ENCODE peak calls at places on chromosomes 16 and 17, in seven cellular contexts. F is fibroblast of lung, E is psoas muscle, W is left ventricle myocardium inferior, T is BE2C, S is thoracic aorta, O is sigmoid colon. G is an unnamed sample.

GRCh38 chr16:87045462-87046216 is 271.6 kb downstream of the C16orf95 start:
- DNase-seq in F (no peak), E (no peak), W (no peak), T (no peak), S (no peak), O (peak; percentile 44), G (no peak)

GRCh38 chr17:50967795-50968194 is 101.6 kb upstream of the TOB1 start:
- DNase-seq in F (peak; percentile 47), E (no peak), W (no peak), T (no peak), S (no peak), O (no peak), G (no peak)

GRCh38 chr16:22194707-22195444 is 11.2 kb upstream of the EEF2K start:
- DNase-seq in F (no peak), E (no peak), W (no peak), T (no peak), S (no peak), O (no peak), G (no peak)

GRCh38 chr16:5490499-5490898 is 392.9 kb upstream of the EEF2KMT start:
- DNase-seq in F (peak; percentile 17), E (no peak), W (no peak), T (peak; percentile 80), S (no peak), O (no peak), G (peak; percentile 29)

GRCh38 chr17:1736348-1737281 is 6.1 kb upstream of the SERPINF2 start:
- DNase-seq in F (peak; percentile 59), E (peak; percentile 84), W (peak; percentile 71), T (peak; percentile 42), S (no peak), O (peak; percentile 83), G (peak; percentile 86)

GRCh38 chr17:44587339-44587738 is 30.1 kb downstream of the FZD2 start:
- DNase-seq in F (peak; percentile 99), E (no peak), W (peak; percentile 39), T (peak; percentile 58), S (peak; percentile 58), O (no peak), G (peak; percentile 83)

GRCh38 chr17:68468334-68468733 is 11.0 kb upstream of the WIPI1 start:
- DNase-seq in F (peak; percentile 48), E (no peak), W (no peak), T (no peak), S (no peak), O (no peak), G (no peak)

GRCh38 chr16:75483222-75483621 is 12.0 kb downstream of the CHST6 start:
- DNase-seq in F (peak; percentile 71), E (no peak), W (no peak), T (no peak), S (no peak), O (no peak), G (no peak)

GRCh38 chr16:78675312-78675711 is 575.9 kb downstream of the WWOX start:
- DNase-seq in F (peak; percentile 21), E (no peak), W (no peak), T (no peak), S (no peak), O (no peak), G (no peak)

GRCh38 chr17:3639981-3640596 is 3.5 kb downstream of the CTNS start:
- DNase-seq in F (peak; percentile 72), E (peak; percentile 56), W (no peak), T (no peak), S (no peak), O (no peak), G (peak; percentile 50)

GRCh38 chr17:57862990-57863667 is 13.3 kb upstream of the MRPS23 start:
- DNase-seq in F (peak; percentile 27), E (no peak), W (no peak), T (no peak), S (no peak), O (peak; percentile 67), G (no peak)

GRCh38 chr16:38941-39892 is 14.2 kb downstream of the POLR3K start:
- DNase-seq in F (no peak), E (no peak), W (no peak), T (no peak), S (no peak), O (no peak), G (no peak)

GRCh38 chr17:42573095-42573494 is 4.4 kb downstream of the PSMC3IP start:
- DNase-seq in F (no peak), E (no peak), W (no peak), T (no peak), S (no peak), O (no peak), G (no peak)

GRCh38 chr17:42979511-42980273 is at the start of gene PTGES3L:
- DNase-seq in F (peak; percentile 63), E (peak; percentile 91), W (peak; percentile 59), T (peak; percentile 89), S (peak; percentile 22), O (peak; percentile 82), G (peak; percentile 55)

GRCh38 chr17:47188266-47188665 is 829 bp downstream of the CDC27 start:
- DNase-seq in F (peak; percentile 68), E (no peak), W (no peak), T (no peak), S (no peak), O (no peak), G (no peak)

GRCh38 chr16:70162041-70162451 is 11.5 kb upstream of the CLEC18C start:
- DNase-seq in F (peak; percentile 77), E (no peak), W (no peak), T (no peak), S (no peak), O (no peak), G (no peak)

GRCh38 chr17:7016886-7017826 is 4.7 kb downstream of the RNASEK start:
- DNase-seq in F (no peak), E (no peak), W (no peak), T (no peak), S (no peak), O (no peak), G (peak; percentile 44)

GRCh38 chr17:7018331-7018964 is 4.4 kb upstream of the BCL6B start:
- DNase-seq in F (no peak), E (peak; percentile 87), W (no peak), T (no peak), S (no peak), O (peak; percentile 91), G (peak; percentile 77)

GRCh38 chr17:7016406-7016805 is 4.0 kb downstream of the RNASEK start:
- DNase-seq in F (no peak), E (no peak), W (no peak), T (no peak), S (no peak), O (no peak), G (peak; percentile 46)

GRCh38 chr17:7019406-7019805 is 3.4 kb upstream of the BCL6B start:
- DNase-seq in F (no peak), E (no peak), W (no peak), T (no peak), S (no peak), O (no peak), G (no peak)

GRCh38 chr17:7017827-7018200 is 5.0 kb upstream of the BCL6B start:
- DNase-seq in F (no peak), E (no peak), W (no peak), T (no peak), S (no peak), O (no peak), G (peak; percentile 61)
- H3K4me3 ChIP-seq in F (no peak overlapping the region), E (peak overlapping the region; percentile 70), W (peak overlapping the region; percentile 68), T (no peak overlapping the region), S (peak overlapping the region; percentile 90), O (peak overlapping the region; percentile 65), G (peak overlapping the region; percentile 6)

GRCh38 chr16:54462766-54463165 is 176.2 kb upstream of the IRX3 start:
- DNase-seq in F (peak; percentile 28), E (no peak), W (no peak), T (no peak), S (no peak), O (no peak), G (no peak)

GRCh38 chr16:54458923-54459322 is 172.3 kb upstream of the IRX3 start:
- DNase-seq in F (no peak), E (no peak), W (no peak), T (no peak), S (no peak), O (no peak), G (no peak)

GRCh38 chr16:54462151-54462651 is 175.6 kb upstream of the IRX3 start:
- DNase-seq in F (peak; percentile 86), E (no peak), W (no peak), T (no peak), S (no peak), O (no peak), G (no peak)

GRCh38 chr16:54460254-54460860 is 173.8 kb upstream of the IRX3 start:
- DNase-seq in F (no peak), E (no peak), W (no peak), T (no peak), S (no peak), O (no peak), G (no peak)

GRCh38 chr16:54459509-54460235 is 173.1 kb upstream of the IRX3 start:
- DNase-seq in F (peak; percentile 34), E (no peak), W (no peak), T (no peak), S (no peak), O (no peak), G (no peak)
- H3K4me1 ChIP-seq in F (no peaks in the 10 kb centered on the region), E (peaks cover 3% of the 10 kb centered on the region), W (no peaks in the 10 kb centered on the region), T (no peaks in the 10 kb centered on the region), S (no peaks in the 10 kb centered on the region), O (no peaks in the 10 kb centered on the region), G (no peaks in the 10 kb centered on the region)

GRCh38 chr17:82373731-82374625 is 2.4 kb downstream of the UTS2R start:
- DNase-seq in F (no peak), E (peak; percentile 48), W (no peak), T (no peak), S (no peak), O (no peak), G (no peak)
- H3K27me3 ChIP-seq in F (peaks cover 46% of the 10 kb centered on the region), E (no peaks in the 10 kb centered on the region), W (peaks cover 93% of the 10 kb centered on the region), T (peaks cover 55% of the 10 kb centered on the region), S (peaks cover 27% of the 10 kb centered on the region), O (peaks cover 41% of the 10 kb centered on the region), G (no peaks in the 10 kb centered on the region)

GRCh38 chr16:85606920-85607319 is 6.2 kb upstream of the GSE1 start:
- DNase-seq in F (no peak), E (no peak), W (no peak), T (no peak), S (no peak), O (no peak), G (no peak)
- H3K4me3 ChIP-seq in F (no peak overlapping the region), E (no peak overlapping the region), W (no peak overlapping the region), T (peak overlapping the region; percentile 40), S (no peak overlapping the region), O (peak overlapping the region; percentile 21), G (no peak overlapping the region)

GRCh38 chr16:88927661-88928060 is 49.3 kb downstream of the CBFA2T3 start:
- DNase-seq in F (no peak), E (no peak), W (no peak), T (no peak), S (no peak), O (no peak), G (no peak)
- H3K4me1 ChIP-seq in F (peaks cover 8% of the 10 kb centered on the region), E (peaks cover 21% of the 10 kb centered on the region), W (peaks cover 57% of the 10 kb centered on the region), T (no peaks in the 10 kb centered on the region), S (peaks cover 14% of the 10 kb centered on the region), O (no peaks in the 10 kb centered on the region), G (no peaks in the 10 kb centered on the region)

GRCh38 chr17:80509311-80509710 is 32.9 kb upstream of the NPTX1 start:
- DNase-seq in F (no peak), E (no peak), W (no peak), T (no peak), S (no peak), O (no peak), G (no peak)
- H3K27me3 ChIP-seq in F (peaks cover 5% of the 10 kb centered on the region), E (no peaks in the 10 kb centered on the region), W (peaks cover 96% of the 10 kb centered on the region), T (peaks cover 20% of the 10 kb centered on the region), S (no peaks in the 10 kb centered on the region), O (no peaks in the 10 kb centered on the region), G (no peaks in the 10 kb centered on the region)